ENCODE peak calls at places on chromosomes 5 and 9, in five cellular contexts. One of them, this sample, is unnamed.

GRCh38 chr9:75932026-75932425 is 41.6 kb downstream of the PCSK5 start:
- DNase-seq in RWPE2: no peak
- DNase-seq in body of pancreas: no peak
- DNase-seq in uterus: no peak
- DNase-seq in dorsolateral prefrontal cortex: no peak
- DNase-seq in this sample: no peak

GRCh38 chr5:131640043-131640856 is 5.2 kb upstream of the RAPGEF6 start:
- DNase-seq in RWPE2: no peak
- DNase-seq in body of pancreas: no peak
- DNase-seq in uterus: no peak
- DNase-seq in dorsolateral prefrontal cortex: no peak
- DNase-seq in this sample: no peak

GRCh38 chr5:5583832-5584231 is 161.4 kb downstream of the ICE1 start:
- DNase-seq in RWPE2: no peak
- DNase-seq in body of pancreas: no peak
- DNase-seq in uterus: no peak
- DNase-seq in dorsolateral prefrontal cortex: no peak
- DNase-seq in this sample: no peak

GRCh38 chr5:97124335-97124734 is 18.1 kb downstream of the LIX1 start:
- DNase-seq in RWPE2: peak; percentile 75
- DNase-seq in body of pancreas: no peak
- DNase-seq in uterus: no peak
- DNase-seq in dorsolateral prefrontal cortex: no peak
- DNase-seq in this sample: no peak

GRCh38 chr9:81032030-81032572 is 657.2 kb downstream of the TLE1 start:
- DNase-seq in RWPE2: no peak
- DNase-seq in body of pancreas: peak; percentile 39
- DNase-seq in uterus: peak; percentile 70
- DNase-seq in dorsolateral prefrontal cortex: no peak
- DNase-seq in this sample: no peak

GRCh38 chr9:129166962-129167557 is 11.0 kb downstream of the IER5L start:
- DNase-seq in RWPE2: peak; percentile 89
- DNase-seq in body of pancreas: peak; percentile 95
- DNase-seq in uterus: peak; percentile 79
- DNase-seq in dorsolateral prefrontal cortex: no peak
- DNase-seq in this sample: peak; percentile 89

GRCh38 chr5:62143268-62144229 is 162.5 kb upstream of the KIF2A start:
- DNase-seq in RWPE2: no peak
- DNase-seq in body of pancreas: no peak
- DNase-seq in uterus: no peak
- DNase-seq in dorsolateral prefrontal cortex: no peak
- DNase-seq in this sample: no peak

GRCh38 chr5:51466214-51466613 is 83.0 kb downstream of the ISL1 start:
- DNase-seq in RWPE2: no peak
- DNase-seq in body of pancreas: no peak
- DNase-seq in uterus: no peak
- DNase-seq in dorsolateral prefrontal cortex: no peak
- DNase-seq in this sample: no peak

GRCh38 chr5:45399041-45399440 is 297.1 kb downstream of the HCN1 start:
- DNase-seq in RWPE2: no peak
- DNase-seq in body of pancreas: no peak
- DNase-seq in uterus: no peak
- DNase-seq in dorsolateral prefrontal cortex: no peak
- DNase-seq in this sample: no peak

GRCh38 chr5:87136096-87136495 is 131.6 kb upstream of the RASA1 start:
- DNase-seq in RWPE2: no peak
- DNase-seq in body of pancreas: no peak
- DNase-seq in uterus: no peak
- DNase-seq in dorsolateral prefrontal cortex: no peak
- DNase-seq in this sample: no peak

GRCh38 chr5:119323630-119324000 is 32.2 kb upstream of the TNFAIP8 start:
- DNase-seq in RWPE2: no peak
- DNase-seq in body of pancreas: no peak
- DNase-seq in uterus: no peak
- DNase-seq in dorsolateral prefrontal cortex: no peak
- DNase-seq in this sample: no peak

GRCh38 chr5:59241119-59241518 is 652.4 kb downstream of the PDE4D start:
- DNase-seq in RWPE2: no peak
- DNase-seq in body of pancreas: no peak
- DNase-seq in uterus: no peak
- DNase-seq in dorsolateral prefrontal cortex: no peak
- DNase-seq in this sample: no peak

GRCh38 chr5:15609076-15609725 is 109.2 kb downstream of the FBXL7 start:
- DNase-seq in RWPE2: no peak
- DNase-seq in body of pancreas: no peak
- DNase-seq in uterus: no peak
- DNase-seq in dorsolateral prefrontal cortex: no peak
- DNase-seq in this sample: no peak

GRCh38 chr5:42767491-42768105 is 11.0 kb downstream of the CCDC152 start:
- DNase-seq in RWPE2: no peak
- DNase-seq in body of pancreas: no peak
- DNase-seq in uterus: no peak
- DNase-seq in dorsolateral prefrontal cortex: no peak
- DNase-seq in this sample: no peak

GRCh38 chr9:88786291-88787054 is 204.8 kb upstream of the S1PR3 start:
- DNase-seq in RWPE2: no peak
- DNase-seq in body of pancreas: no peak
- DNase-seq in uterus: no peak
- DNase-seq in dorsolateral prefrontal cortex: no peak
- DNase-seq in this sample: no peak

GRCh38 chr5:134024811-134025210 is 20.0 kb upstream of the VDAC1 start:
- DNase-seq in RWPE2: no peak
- DNase-seq in body of pancreas: no peak
- DNase-seq in uterus: no peak
- DNase-seq in dorsolateral prefrontal cortex: no peak
- DNase-seq in this sample: no peak

GRCh38 chr5:77452351-77452750 is 39.8 kb downstream of the WDR41 start:
- DNase-seq in RWPE2: no peak
- DNase-seq in body of pancreas: no peak
- DNase-seq in uterus: no peak
- DNase-seq in dorsolateral prefrontal cortex: no peak
- DNase-seq in this sample: no peak

GRCh38 chr5:94967525-94967924 is 317.4 kb downstream of the MCTP1 start:
- DNase-seq in RWPE2: no peak
- DNase-seq in body of pancreas: no peak
- DNase-seq in uterus: no peak
- DNase-seq in dorsolateral prefrontal cortex: no peak
- DNase-seq in this sample: no peak

GRCh38 chr5:160899735-160900134 is 47.7 kb upstream of the ATP10B start:
- DNase-seq in RWPE2: no peak
- DNase-seq in body of pancreas: no peak
- DNase-seq in uterus: no peak
- DNase-seq in dorsolateral prefrontal cortex: no peak
- DNase-seq in this sample: no peak

GRCh38 chr5:159801303-159801702 is 115.0 kb upstream of the ADRA1B start:
- DNase-seq in RWPE2: no peak
- DNase-seq in body of pancreas: no peak
- DNase-seq in uterus: no peak
- DNase-seq in dorsolateral prefrontal cortex: no peak
- DNase-seq in this sample: no peak

GRCh38 chr9:8868632-8869031 is 1069.1 kb upstream of the DMAC1 start:
- DNase-seq in RWPE2: no peak
- DNase-seq in body of pancreas: no peak
- DNase-seq in uterus: no peak
- DNase-seq in dorsolateral prefrontal cortex: no peak
- DNase-seq in this sample: no peak

GRCh38 chr5:15383469-15383868 is 116.5 kb upstream of the FBXL7 start:
- DNase-seq in RWPE2: no peak
- DNase-seq in body of pancreas: no peak
- DNase-seq in uterus: no peak
- DNase-seq in dorsolateral prefrontal cortex: no peak
- DNase-seq in this sample: no peak

GRCh38 chr9:93136693-93137092 is 2.6 kb upstream of the NINJ1 start:
- DNase-seq in RWPE2: no peak
- DNase-seq in body of pancreas: no peak
- DNase-seq in uterus: no peak
- DNase-seq in dorsolateral prefrontal cortex: no peak
- DNase-seq in this sample: no peak

GRCh38 chr5:124655943-124656459 is 90.4 kb downstream of the ZNF608 start:
- DNase-seq in RWPE2: no peak
- DNase-seq in body of pancreas: peak; percentile 69
- DNase-seq in uterus: no peak
- DNase-seq in dorsolateral prefrontal cortex: no peak
- DNase-seq in this sample: no peak

GRCh38 chr9:111582888-111583287 is 16.6 kb downstream of the PTGR1 start:
- DNase-seq in RWPE2: no peak
- DNase-seq in body of pancreas: no peak
- DNase-seq in uterus: no peak
- DNase-seq in dorsolateral prefrontal cortex: no peak
- DNase-seq in this sample: no peak

GRCh38 chr5:134527156-134527960 is 1.9 kb downstream of the JADE2 start:
- DNase-seq in RWPE2: peak; percentile 96
- DNase-seq in body of pancreas: peak; percentile 81
- DNase-seq in uterus: peak; percentile 92
- DNase-seq in dorsolateral prefrontal cortex: peak; percentile 62
- DNase-seq in this sample: peak; percentile 95

GRCh38 chr5:43661102-43661501 is 58.1 kb downstream of the NNT start:
- DNase-seq in RWPE2: no peak
- DNase-seq in body of pancreas: peak; percentile 49
- DNase-seq in uterus: peak; percentile 28
- DNase-seq in dorsolateral prefrontal cortex: no peak
- DNase-seq in this sample: no peak

GRCh38 chr5:143663872-143664271 is 148.1 kb upstream of the HMHB1 start:
- DNase-seq in RWPE2: no peak
- DNase-seq in body of pancreas: no peak
- DNase-seq in uterus: no peak
- DNase-seq in dorsolateral prefrontal cortex: no peak
- DNase-seq in this sample: no peak
- TF ChIP-seq CTCF in RWPE2: no peak
- TF ChIP-seq CTCF in body of pancreas: no peak
- TF ChIP-seq CTCF in uterus: no peak
- TF ChIP-seq CTCF in dorsolateral prefrontal cortex: no peak
- TF ChIP-seq CTCF in this sample: no peak

DNA sequence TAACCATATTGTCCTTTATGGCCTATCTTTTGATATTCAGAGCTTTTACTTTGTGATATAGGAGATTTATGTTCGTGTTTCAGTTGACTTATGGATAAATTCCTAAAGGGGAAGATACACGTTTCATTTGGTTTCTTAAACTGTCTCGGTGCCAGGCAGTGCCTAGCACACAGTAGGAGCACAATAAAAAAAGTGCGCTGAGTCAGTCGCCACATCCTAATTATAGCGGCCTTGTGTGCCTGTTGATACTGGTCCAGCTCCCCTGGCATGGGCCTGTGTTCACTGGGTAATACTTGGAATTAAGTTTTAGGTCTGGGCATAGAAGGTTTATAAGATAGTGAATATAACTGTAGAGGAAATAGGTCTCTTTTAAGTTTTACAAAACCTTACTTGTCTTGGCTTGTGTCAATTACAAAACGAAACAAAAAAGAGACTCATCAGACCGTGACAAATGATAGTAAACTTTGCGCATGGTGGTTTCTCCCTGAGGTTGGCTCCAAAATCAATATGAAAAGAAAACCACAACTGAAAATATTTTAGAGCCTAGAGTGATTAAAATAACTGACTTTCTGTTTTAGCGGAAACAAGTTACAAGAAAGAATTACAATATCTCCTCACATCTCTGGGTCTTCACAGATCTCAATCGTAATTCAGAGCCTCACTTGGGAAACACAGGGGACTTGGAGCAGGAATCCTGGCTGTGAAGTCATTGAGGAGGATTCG is 84.8 kb downstream of the MVB12B start:
- DNase-seq in RWPE2: no peak
- DNase-seq in body of pancreas: no peak
- DNase-seq in uterus: no peak
- DNase-seq in dorsolateral prefrontal cortex: no peak
- DNase-seq in this sample: no peak
- H3K4me3 ChIP-seq in RWPE2: peak overlapping the region; percentile 4
- H3K4me3 ChIP-seq in body of pancreas: no peak overlapping the region
- H3K4me3 ChIP-seq in uterus: no peak overlapping the region
- H3K4me3 ChIP-seq in dorsolateral prefrontal cortex: no peak overlapping the region
- H3K4me3 ChIP-seq in this sample: no peak overlapping the region

GRCh38 chr9:131698715-131699053 is 41.2 kb downstream of the RAPGEF1 start:
- DNase-seq in RWPE2: no peak
- DNase-seq in body of pancreas: no peak
- DNase-seq in uterus: no peak
- DNase-seq in dorsolateral prefrontal cortex: no peak
- DNase-seq in this sample: no peak

GRCh38 chr9:131700076-131700475 is 39.8 kb downstream of the RAPGEF1 start:
- DNase-seq in RWPE2: no peak
- DNase-seq in body of pancreas: no peak
- DNase-seq in uterus: no peak
- DNase-seq in dorsolateral prefrontal cortex: no peak
- DNase-seq in this sample: peak; percentile 17

GRCh38 chr9:131696163-131696439 is 43.8 kb downstream of the RAPGEF1 start:
- DNase-seq in RWPE2: no peak
- DNase-seq in body of pancreas: no peak
- DNase-seq in uterus: no peak
- DNase-seq in dorsolateral prefrontal cortex: no peak
- DNase-seq in this sample: no peak

GRCh38 chr9:131697097-131697496 is 42.8 kb downstream of the RAPGEF1 start:
- DNase-seq in RWPE2: no peak
- DNase-seq in body of pancreas: peak; percentile 67
- DNase-seq in uterus: peak; percentile 52
- DNase-seq in dorsolateral prefrontal cortex: no peak
- DNase-seq in this sample: peak; percentile 65

GRCh38 chr9:131697908-131698714 is 41.8 kb downstream of the RAPGEF1 start:
- DNase-seq in RWPE2: no peak
- DNase-seq in body of pancreas: no peak
- DNase-seq in uterus: no peak
- DNase-seq in dorsolateral prefrontal cortex: no peak
- DNase-seq in this sample: peak; percentile 64
- H3K27ac ChIP-seq in RWPE2: no peak overlapping the region
- H3K27ac ChIP-seq in body of pancreas: peak overlapping the region; percentile 73
- H3K27ac ChIP-seq in uterus: no peak overlapping the region
- H3K27ac ChIP-seq in dorsolateral prefrontal cortex: peak overlapping the region; percentile 86
- H3K27ac ChIP-seq in this sample: peak overlapping the region; percentile 66

DNA sequence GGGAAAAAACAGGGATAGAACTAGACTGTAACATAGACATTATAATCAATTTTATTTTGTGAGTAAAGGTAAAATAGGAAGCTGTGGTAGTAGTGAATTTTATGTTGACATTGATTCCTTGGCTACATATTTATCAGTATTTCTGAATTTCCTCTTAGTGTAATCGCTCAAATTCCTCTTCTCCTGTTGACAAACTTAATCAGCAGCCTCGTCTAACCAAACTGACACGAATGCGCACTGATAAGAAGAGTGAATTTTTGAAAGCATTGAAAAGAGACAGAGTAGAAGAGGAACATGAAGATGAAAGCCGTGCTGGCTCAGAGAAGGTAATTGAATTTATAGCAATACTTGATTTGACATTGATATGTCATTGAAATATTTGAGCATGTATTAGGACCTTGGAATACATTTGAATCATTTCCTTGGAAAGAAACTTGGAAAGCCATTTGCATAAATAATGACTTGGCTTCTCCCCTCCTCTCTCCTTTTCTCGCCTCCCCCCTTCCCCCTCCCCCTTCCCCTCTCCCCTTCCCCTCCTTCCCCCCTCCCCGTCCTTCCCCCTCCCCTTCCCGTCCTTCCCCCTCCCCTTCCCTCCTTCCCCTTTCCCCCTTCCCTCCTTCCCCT is 75.5 kb downstream of the GPBP1 start:
- DNase-seq in RWPE2: no peak
- DNase-seq in body of pancreas: no peak
- DNase-seq in uterus: no peak
- DNase-seq in dorsolateral prefrontal cortex: no peak
- DNase-seq in this sample: no peak
- TF ChIP-seq CTCF in RWPE2: no peak
- TF ChIP-seq CTCF in body of pancreas: no peak
- TF ChIP-seq CTCF in uterus: no peak
- TF ChIP-seq CTCF in dorsolateral prefrontal cortex: no peak
- TF ChIP-seq CTCF in this sample: no peak

This sample was measured in coronary artery.